ENCODE peak calls at places on chromosomes 16 and 17, in eight cellular contexts. C is lung, Z is tibial nerve, V is H1, B is HFF-Myc, D is fibroblast of the aortic adventitia, W is neural progenitor cell, F is uterus. J is an unnamed sample.

GRCh38 chr16:50309527-50310307 is 43.4 kb downstream of the ADCY7 start:
- DNase-seq in Z (no peak), W (no peak), C (no peak), F (no peak), D (no peak), B (no peak), V (no peak), J (no peak)

GRCh38 chr17:76193616-76194015 is 46.7 kb downstream of the RNF157 start:
- DNase-seq in C (no peak), F (no peak), Z (no peak), V (no peak), B (no peak), W (peak), D (no peak), J (no peak)

GRCh38 chr16:3171855-3172593 is 16.0 kb upstream of the OR1F1 start:
- DNase-seq in F (no peak), B (no peak), V (peak), C (no peak), Z (no peak), D (no peak), W (peak), J (peak)

GRCh38 chr17:42274812-42275526 is 1.2 kb downstream of the STAT5B start:
- DNase-seq in D (peak), B (no peak), W (no peak), Z (no peak), F (no peak), V (no peak), C (no peak), J (no peak)

GRCh38 chr16:79482011-79482410 is 118.5 kb downstream of the MAF start:
- DNase-seq in F (no peak), W (no peak), C (no peak), V (no peak), Z (no peak), B (no peak), D (no peak), J (no peak)

GRCh38 chr16:46658925-46659324 is 30.1 kb downstream of the VPS35 start:
- DNase-seq in B (no peak), Z (no peak), V (no peak), F (no peak), C (peak), D (no peak), W (no peak), J (peak)

GRCh38 chr16:55263271-55264250 is 60.4 kb upstream of the IRX6 start:
- DNase-seq in B (no peak), D (no peak), W (no peak), Z (no peak), C (no peak), V (no peak), F (no peak), J (no peak)

GRCh38 chr17:32625971-32626370 is 139.2 kb downstream of the CDK5R1 start:
- DNase-seq in Z (no peak), F (no peak), D (no peak), W (no peak), C (no peak), V (no peak), B (no peak), J (no peak)

GRCh38 chr17:29151567-29151966 is 28.6 kb downstream of the MYO18A start:
- DNase-seq in V (no peak), Z (no peak), B (no peak), F (no peak), D (peak), C (no peak), W (peak), J (no peak)

GRCh38 chr17:60435244-60436170 is 13.2 kb downstream of the CHCT1 start:
- DNase-seq in C (peak), B (peak), Z (peak), W (peak), V (peak), F (peak), D (peak), J (peak)

GRCh38 chr17:69712801-69713311 is 298.4 kb downstream of the MAP2K6 start:
- DNase-seq in V (no peak), B (no peak), D (no peak), F (no peak), Z (no peak), W (no peak), C (no peak), J (no peak)

GRCh38 chr16:50234771-50235556 is 31.4 kb upstream of the ADCY7 start:
- DNase-seq in F (no peak), C (no peak), Z (no peak), B (no peak), V (no peak), D (peak), W (no peak), J (no peak)

GRCh38 chr16:11328172-11329079 is 16.8 kb upstream of the RMI2 start:
- DNase-seq in F (peak), D (peak), W (peak), Z (no peak), C (peak), V (peak), B (peak), J (peak)

GRCh38 chr17:50722746-50723145 is 3.3 kb downstream of the LUC7L3 start:
- DNase-seq in B (no peak), D (no peak), F (no peak), V (no peak), Z (no peak), W (no peak), C (no peak), J (no peak)

GRCh38 chr16:54928016-54928356 is 2.7 kb upstream of the IRX5 start:
- DNase-seq in W (peak), B (no peak), Z (no peak), D (peak), C (no peak), V (no peak), F (no peak), J (no peak)

GRCh38 chr17:64083093-64083492 is 46.9 kb downstream of the ERN1 start:
- DNase-seq in W (no peak), D (no peak), B (no peak), C (no peak), V (no peak), Z (no peak), F (no peak), J (no peak)
- H3K4me3 ChIP-seq in W (no peak), D (no peak), B (no peak), C (no peak), V (no peak), Z (no peak), F (no peak), J (no peak)

DNA sequence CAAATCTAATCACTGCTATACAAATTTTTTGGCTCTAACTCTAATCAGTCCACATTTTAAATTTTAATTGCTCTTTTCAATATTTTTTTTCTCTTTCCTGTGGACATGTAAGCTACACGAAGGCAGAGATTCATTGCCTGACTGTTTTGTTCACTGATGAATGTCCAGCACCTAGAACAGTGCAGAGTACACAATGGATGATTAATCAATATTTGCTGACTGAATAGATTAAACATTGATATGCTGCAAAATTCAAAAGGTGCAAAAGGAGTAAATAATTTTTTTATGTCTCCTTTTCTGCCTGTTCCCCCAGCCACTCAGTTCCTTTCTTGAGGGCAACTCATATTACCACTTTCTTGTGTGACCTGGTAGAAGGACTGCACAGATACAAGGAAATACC is 32.8 kb downstream of the SCNN1B start:
- DNase-seq in V (no peak), D (no peak), Z (no peak), B (no peak), W (no peak), F (no peak), C (no peak), J (peak)
- TF ChIP-seq CTCF in V (no peak), D (no peak), Z (no peak), B (no peak), W (no peak), F (no peak), C (no peak), J (no peak)

DNA sequence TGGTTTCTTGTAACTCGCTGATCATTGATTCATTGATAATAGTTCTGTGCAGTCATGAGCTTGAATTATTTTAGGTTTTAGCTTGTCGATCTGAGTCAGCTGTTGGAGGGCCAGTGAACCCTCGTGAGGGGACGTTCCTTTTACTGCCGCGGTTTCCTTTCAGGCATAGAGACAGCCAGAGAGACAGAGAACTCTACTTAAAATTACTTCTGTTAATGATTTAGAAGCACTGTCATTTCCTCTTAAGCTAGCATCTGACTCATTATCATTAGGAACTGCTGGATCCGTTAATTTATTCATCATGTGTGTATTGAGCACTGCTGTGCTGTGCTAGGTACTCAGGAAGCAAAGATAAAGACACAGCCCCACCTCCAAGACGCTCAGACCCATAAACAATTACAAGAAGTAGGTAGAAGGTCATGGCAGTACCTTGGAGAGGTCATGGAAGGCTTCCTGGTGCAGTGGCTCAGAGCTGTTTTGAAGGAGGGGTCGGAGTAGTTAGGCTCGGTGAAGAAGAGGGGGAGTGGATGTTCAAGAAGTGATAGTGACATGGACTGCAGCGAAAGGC is 3.2 kb downstream of the PGS1 start:
- DNase-seq in V (no peak), B (no peak), Z (no peak), W (no peak), C (no peak), F (no peak), D (no peak), J (peak)
- H3K4me3 ChIP-seq in V (peak), B (peak), Z (no peak), W (no peak), C (no peak), F (no peak), D (no peak), J (peak)

GRCh38 chr17:82372591-82373452 is 1.3 kb downstream of the UTS2R start:
- DNase-seq in V (no peak), C (no peak), D (no peak), W (peak), B (no peak), Z (no peak), F (no peak), J (no peak)

GRCh38 chr17:82369211-82369610 is 2.4 kb upstream of the UTS2R start:
- DNase-seq in D (no peak), F (no peak), Z (no peak), C (no peak), B (no peak), W (no peak), V (no peak), J (no peak)

GRCh38 chr17:82371333-82372062 is at the start of gene UTS2R:
- DNase-seq in V (no peak), F (no peak), W (peak), B (no peak), Z (no peak), D (no peak), C (no peak), J (no peak)

GRCh38 chr17:82372063-82372590 is 562 bp downstream of the UTS2R start:
- DNase-seq in F (no peak), Z (no peak), D (no peak), V (no peak), B (no peak), W (no peak), C (no peak), J (no peak)

GRCh38 chr17:82370471-82371332 is 863 bp upstream of the UTS2R start:
- DNase-seq in Z (no peak), V (no peak), D (peak), F (no peak), B (no peak), W (no peak), C (no peak), J (peak)
- TF ChIP-seq CTCF in Z (no peak), V (no peak), D (no peak), F (no peak), B (no peak), W (no peak), C (no peak), J (no peak)

GRCh38 chr17:38907930-38908675 is 17.3 kb upstream of the LASP1NB start:
- DNase-seq in D (no peak), F (no peak), W (no peak), B (no peak), V (no peak), Z (no peak), C (no peak), J (no peak)
- H3K4me3 ChIP-seq in D (no peak), F (no peak), W (no peak), B (no peak), V (no peak), Z (no peak), C (no peak), J (no peak)

GRCh38 chr17:5032865-5033264 is 2.4 kb downstream of the SLC52A1 start:
- DNase-seq in V (no peak), W (no peak), C (no peak), Z (no peak), F (no peak), D (no peak), B (no peak), J (no peak)

GRCh38 chr17:5034063-5034462 is 1.2 kb downstream of the SLC52A1 start:
- DNase-seq in D (no peak), B (no peak), Z (no peak), V (no peak), C (no peak), W (no peak), F (no peak), J (no peak)

GRCh38 chr17:5035356-5035755 is at the start of gene SLC52A1:
- DNase-seq in F (no peak), B (no peak), D (no peak), V (peak), Z (no peak), C (no peak), W (peak), J (no peak)

GRCh38 chr17:5034651-5035050 is 575 bp downstream of the SLC52A1 start:
- DNase-seq in B (no peak), W (no peak), Z (no peak), D (no peak), F (no peak), C (no peak), V (no peak), J (no peak)

GRCh38 chr17:5033352-5034015 is 1.7 kb downstream of the SLC52A1 start:
- DNase-seq in W (no peak), C (no peak), V (no peak), D (no peak), F (no peak), B (no peak), Z (no peak), J (no peak)
- TF ChIP-seq CTCF in W (no peak), C (no peak), V (no peak), D (no peak), F (no peak), B (no peak), Z (no peak), J (no peak)

GRCh38 chr17:40330850-40331470 is 22.0 kb downstream of the RARA start:
- DNase-seq in Z (no peak), D (no peak), V (no peak), W (no peak), C (no peak), F (no peak), B (no peak), J (no peak)
- H3K4me3 ChIP-seq in Z (no peak), D (no peak), V (no peak), W (no peak), C (no peak), F (no peak), B (no peak), J (no peak)

GRCh38 chr16:660459-661183 is 7.3 kb upstream of the RHOT2 start:
- DNase-seq in C (peak), V (peak), D (peak), Z (peak), W (peak), F (peak), B (peak), J (peak)
- TF ChIP-seq CTCF in C (peak), V (peak), D (peak), Z (peak), W (peak), F (peak), B (peak), J (peak)